ENCODE peak calls at places on chromosomes 11 and 22, in six cellular contexts. One of them, this sample, is unnamed.
A peak's percentile ranks its signal among the peaks of the same experiment; 100 is the strongest.

GRCh38 chr11:76761959-76762358 is 21.2 kb upstream of the TSKU start:
- DNase-seq in LHCN-M2: no peak
- DNase-seq in stimulated activated CD8-positive, alpha-beta memory T cell treated with anti-CD3 and anti-CD28 coated beads, Interleukin-2, amount 100 ng/mL, for 48 hours: no peak
- DNase-seq in iris pigment epithelial cell: no peak
- DNase-seq in NCI-H774: no peak
- DNase-seq in CD8-positive, alpha-beta T cell: no peak
- DNase-seq in this sample: no peak

GRCh38 chr22:43098356-43098755 is 9.2 kb upstream of the TTLL1 start:
- DNase-seq in LHCN-M2: no peak
- DNase-seq in stimulated activated CD8-positive, alpha-beta memory T cell treated with anti-CD3 and anti-CD28 coated beads, Interleukin-2, amount 100 ng/mL, for 48 hours: no peak
- DNase-seq in iris pigment epithelial cell: no peak
- DNase-seq in NCI-H774: no peak
- DNase-seq in CD8-positive, alpha-beta T cell: no peak
- DNase-seq in this sample: no peak

GRCh38 chr11:35013514-35014191 is 97.2 kb downstream of the PDHX start:
- DNase-seq in LHCN-M2: peak; percentile 64
- DNase-seq in stimulated activated CD8-positive, alpha-beta memory T cell treated with anti-CD3 and anti-CD28 coated beads, Interleukin-2, amount 100 ng/mL, for 48 hours: no peak
- DNase-seq in iris pigment epithelial cell: no peak
- DNase-seq in NCI-H774: no peak
- DNase-seq in CD8-positive, alpha-beta T cell: no peak
- DNase-seq in this sample: no peak

GRCh38 chr22:50695421-50696250 is 23.0 kb downstream of the SHANK3 start:
- DNase-seq in LHCN-M2: no peak
- DNase-seq in stimulated activated CD8-positive, alpha-beta memory T cell treated with anti-CD3 and anti-CD28 coated beads, Interleukin-2, amount 100 ng/mL, for 48 hours: no peak
- DNase-seq in iris pigment epithelial cell: no peak
- DNase-seq in NCI-H774: no peak
- DNase-seq in CD8-positive, alpha-beta T cell: no peak
- DNase-seq in this sample: no peak

GRCh38 chr22:46935506-46936377 is 173.3 kb downstream of the TBC1D22A start:
- DNase-seq in LHCN-M2: peak; percentile 15
- DNase-seq in stimulated activated CD8-positive, alpha-beta memory T cell treated with anti-CD3 and anti-CD28 coated beads, Interleukin-2, amount 100 ng/mL, for 48 hours: no peak
- DNase-seq in iris pigment epithelial cell: no peak
- DNase-seq in NCI-H774: no peak
- DNase-seq in CD8-positive, alpha-beta T cell: no peak
- DNase-seq in this sample: peak; percentile 2

GRCh38 chr11:93642416-93642815 is 19.1 kb upstream of the CEP295 start:
- DNase-seq in LHCN-M2: no peak
- DNase-seq in stimulated activated CD8-positive, alpha-beta memory T cell treated with anti-CD3 and anti-CD28 coated beads, Interleukin-2, amount 100 ng/mL, for 48 hours: no peak
- DNase-seq in iris pigment epithelial cell: no peak
- DNase-seq in NCI-H774: no peak
- DNase-seq in CD8-positive, alpha-beta T cell: no peak
- DNase-seq in this sample: no peak

GRCh38 chr22:48882636-48883200 is 945.0 kb downstream of the BRD1 start:
- DNase-seq in LHCN-M2: no peak
- DNase-seq in stimulated activated CD8-positive, alpha-beta memory T cell treated with anti-CD3 and anti-CD28 coated beads, Interleukin-2, amount 100 ng/mL, for 48 hours: no peak
- DNase-seq in iris pigment epithelial cell: no peak
- DNase-seq in NCI-H774: no peak
- DNase-seq in CD8-positive, alpha-beta T cell: no peak
- DNase-seq in this sample: no peak

GRCh38 chr11:135027461-135027860 is 615.4 kb upstream of the B3GAT1 start:
- DNase-seq in LHCN-M2: peak; percentile 8
- DNase-seq in stimulated activated CD8-positive, alpha-beta memory T cell treated with anti-CD3 and anti-CD28 coated beads, Interleukin-2, amount 100 ng/mL, for 48 hours: no peak
- DNase-seq in iris pigment epithelial cell: peak; percentile 42
- DNase-seq in NCI-H774: no peak
- DNase-seq in CD8-positive, alpha-beta T cell: no peak
- DNase-seq in this sample: no peak

GRCh38 chr22:48677621-48678020 is 1150.1 kb downstream of the BRD1 start:
- DNase-seq in LHCN-M2: no peak
- DNase-seq in stimulated activated CD8-positive, alpha-beta memory T cell treated with anti-CD3 and anti-CD28 coated beads, Interleukin-2, amount 100 ng/mL, for 48 hours: no peak
- DNase-seq in iris pigment epithelial cell: no peak
- DNase-seq in NCI-H774: no peak
- DNase-seq in CD8-positive, alpha-beta T cell: no peak
- DNase-seq in this sample: no peak

GRCh38 chr11:102111011-102111786 is 952 bp downstream of the YAP1 start:
- DNase-seq in LHCN-M2: peak; percentile 80
- DNase-seq in stimulated activated CD8-positive, alpha-beta memory T cell treated with anti-CD3 and anti-CD28 coated beads, Interleukin-2, amount 100 ng/mL, for 48 hours: no peak
- DNase-seq in iris pigment epithelial cell: peak; percentile 84
- DNase-seq in NCI-H774: no peak
- DNase-seq in CD8-positive, alpha-beta T cell: peak; percentile 0
- DNase-seq in this sample: no peak

GRCh38 chr22:49957826-49958461 is 2.6 kb upstream of the PIM3 start:
- DNase-seq in LHCN-M2: no peak
- DNase-seq in stimulated activated CD8-positive, alpha-beta memory T cell treated with anti-CD3 and anti-CD28 coated beads, Interleukin-2, amount 100 ng/mL, for 48 hours: no peak
- DNase-seq in iris pigment epithelial cell: no peak
- DNase-seq in NCI-H774: no peak
- DNase-seq in CD8-positive, alpha-beta T cell: no peak
- DNase-seq in this sample: no peak

GRCh38 chr22:24444729-24445466 is 17.5 kb downstream of the ADORA2A start:
- DNase-seq in LHCN-M2: no peak
- DNase-seq in stimulated activated CD8-positive, alpha-beta memory T cell treated with anti-CD3 and anti-CD28 coated beads, Interleukin-2, amount 100 ng/mL, for 48 hours: no peak
- DNase-seq in iris pigment epithelial cell: no peak
- DNase-seq in NCI-H774: no peak
- DNase-seq in CD8-positive, alpha-beta T cell: no peak
- DNase-seq in this sample: peak; percentile 85

GRCh38 chr22:47292546-47293320 is 530.3 kb downstream of the TBC1D22A start:
- DNase-seq in LHCN-M2: peak; percentile 94
- DNase-seq in stimulated activated CD8-positive, alpha-beta memory T cell treated with anti-CD3 and anti-CD28 coated beads, Interleukin-2, amount 100 ng/mL, for 48 hours: no peak
- DNase-seq in iris pigment epithelial cell: peak; percentile 45
- DNase-seq in NCI-H774: no peak
- DNase-seq in CD8-positive, alpha-beta T cell: no peak
- DNase-seq in this sample: no peak

GRCh38 chr11:119701591-119702260 is 27.3 kb downstream of the NECTIN1 start:
- DNase-seq in LHCN-M2: no peak
- DNase-seq in stimulated activated CD8-positive, alpha-beta memory T cell treated with anti-CD3 and anti-CD28 coated beads, Interleukin-2, amount 100 ng/mL, for 48 hours: no peak
- DNase-seq in iris pigment epithelial cell: no peak
- DNase-seq in NCI-H774: no peak
- DNase-seq in CD8-positive, alpha-beta T cell: no peak
- DNase-seq in this sample: peak; percentile 70

GRCh38 chr11:95371147-95371546 is 140.1 kb upstream of the SESN3 start:
- DNase-seq in LHCN-M2: no peak
- DNase-seq in stimulated activated CD8-positive, alpha-beta memory T cell treated with anti-CD3 and anti-CD28 coated beads, Interleukin-2, amount 100 ng/mL, for 48 hours: no peak
- DNase-seq in iris pigment epithelial cell: no peak
- DNase-seq in NCI-H774: no peak
- DNase-seq in CD8-positive, alpha-beta T cell: no peak
- DNase-seq in this sample: no peak

GRCh38 chr11:94131363-94132115 is 2.9 kb downstream of the PANX1 start:
- DNase-seq in LHCN-M2: no peak
- DNase-seq in stimulated activated CD8-positive, alpha-beta memory T cell treated with anti-CD3 and anti-CD28 coated beads, Interleukin-2, amount 100 ng/mL, for 48 hours: no peak
- DNase-seq in iris pigment epithelial cell: peak; percentile 67
- DNase-seq in NCI-H774: no peak
- DNase-seq in CD8-positive, alpha-beta T cell: no peak
- DNase-seq in this sample: no peak

GRCh38 chr11:107957109-107957588 is 28.9 kb downstream of the RAB39A start:
- DNase-seq in LHCN-M2: peak; percentile 23
- DNase-seq in stimulated activated CD8-positive, alpha-beta memory T cell treated with anti-CD3 and anti-CD28 coated beads, Interleukin-2, amount 100 ng/mL, for 48 hours: no peak
- DNase-seq in iris pigment epithelial cell: peak; percentile 4
- DNase-seq in NCI-H774: no peak
- DNase-seq in CD8-positive, alpha-beta T cell: no peak
- DNase-seq in this sample: peak; percentile 39

GRCh38 chr11:81644239-81644840 is 1089.3 kb downstream of the FAM181B start:
- DNase-seq in LHCN-M2: no peak
- DNase-seq in stimulated activated CD8-positive, alpha-beta memory T cell treated with anti-CD3 and anti-CD28 coated beads, Interleukin-2, amount 100 ng/mL, for 48 hours: no peak
- DNase-seq in iris pigment epithelial cell: peak; percentile 26
- DNase-seq in NCI-H774: peak; percentile 60
- DNase-seq in CD8-positive, alpha-beta T cell: no peak
- DNase-seq in this sample: peak; percentile 81

GRCh38 chr11:67288452-67289225 is 464 bp upstream of the ANKRD13D start:
- DNase-seq in LHCN-M2: peak; percentile 85
- DNase-seq in stimulated activated CD8-positive, alpha-beta memory T cell treated with anti-CD3 and anti-CD28 coated beads, Interleukin-2, amount 100 ng/mL, for 48 hours: peak; percentile 89
- DNase-seq in iris pigment epithelial cell: peak; percentile 94
- DNase-seq in NCI-H774: peak; percentile 83
- DNase-seq in CD8-positive, alpha-beta T cell: peak; percentile 89
- DNase-seq in this sample: peak; percentile 86

GRCh38 chr22:39135092-39135896 is 17.2 kb downstream of the CBX7 start:
- DNase-seq in LHCN-M2: peak; percentile 5
- DNase-seq in stimulated activated CD8-positive, alpha-beta memory T cell treated with anti-CD3 and anti-CD28 coated beads, Interleukin-2, amount 100 ng/mL, for 48 hours: peak; percentile 46
- DNase-seq in iris pigment epithelial cell: peak; percentile 20
- DNase-seq in NCI-H774: no peak
- DNase-seq in CD8-positive, alpha-beta T cell: no peak
- DNase-seq in this sample: peak; percentile 58

GRCh38 chr22:42969348-42969975 is 45.5 kb downstream of the PACSIN2 start:
- DNase-seq in LHCN-M2: peak; percentile 20
- DNase-seq in stimulated activated CD8-positive, alpha-beta memory T cell treated with anti-CD3 and anti-CD28 coated beads, Interleukin-2, amount 100 ng/mL, for 48 hours: no peak
- DNase-seq in iris pigment epithelial cell: peak; percentile 85
- DNase-seq in NCI-H774: no peak
- DNase-seq in CD8-positive, alpha-beta T cell: no peak
- DNase-seq in this sample: no peak

GRCh38 chr11:13561860-13562259 is 66.1 kb upstream of the PTH start:
- DNase-seq in LHCN-M2: no peak
- DNase-seq in stimulated activated CD8-positive, alpha-beta memory T cell treated with anti-CD3 and anti-CD28 coated beads, Interleukin-2, amount 100 ng/mL, for 48 hours: no peak
- DNase-seq in iris pigment epithelial cell: no peak
- DNase-seq in NCI-H774: no peak
- DNase-seq in CD8-positive, alpha-beta T cell: no peak
- DNase-seq in this sample: no peak

GRCh38 chr11:47004595-47005033 is 68.1 kb downstream of the CSTPP1 start:
- DNase-seq in LHCN-M2: peak; percentile 88
- DNase-seq in stimulated activated CD8-positive, alpha-beta memory T cell treated with anti-CD3 and anti-CD28 coated beads, Interleukin-2, amount 100 ng/mL, for 48 hours: no peak
- DNase-seq in iris pigment epithelial cell: peak; percentile 99
- DNase-seq in NCI-H774: peak; percentile 53
- DNase-seq in CD8-positive, alpha-beta T cell: no peak
- DNase-seq in this sample: peak; percentile 59

GRCh38 chr11:130727715-130728114 is 188.6 kb downstream of the SNX19 start:
- DNase-seq in LHCN-M2: no peak
- DNase-seq in stimulated activated CD8-positive, alpha-beta memory T cell treated with anti-CD3 and anti-CD28 coated beads, Interleukin-2, amount 100 ng/mL, for 48 hours: no peak
- DNase-seq in iris pigment epithelial cell: no peak
- DNase-seq in NCI-H774: no peak
- DNase-seq in CD8-positive, alpha-beta T cell: no peak
- DNase-seq in this sample: no peak

GRCh38 chr11:124069429-124070401 is 28.6 kb upstream of the OR10G7 start:
- DNase-seq in LHCN-M2: peak; percentile 54
- DNase-seq in stimulated activated CD8-positive, alpha-beta memory T cell treated with anti-CD3 and anti-CD28 coated beads, Interleukin-2, amount 100 ng/mL, for 48 hours: peak; percentile 29
- DNase-seq in iris pigment epithelial cell: peak; percentile 76
- DNase-seq in NCI-H774: peak; percentile 60
- DNase-seq in CD8-positive, alpha-beta T cell: no peak
- DNase-seq in this sample: peak; percentile 97

GRCh38 chr22:25748140-25748539 is 6.2 kb downstream of the MYO18B start:
- DNase-seq in LHCN-M2: no peak
- DNase-seq in stimulated activated CD8-positive, alpha-beta memory T cell treated with anti-CD3 and anti-CD28 coated beads, Interleukin-2, amount 100 ng/mL, for 48 hours: no peak
- DNase-seq in iris pigment epithelial cell: no peak
- DNase-seq in NCI-H774: no peak
- DNase-seq in CD8-positive, alpha-beta T cell: no peak
- DNase-seq in this sample: no peak

GRCh38 chr11:12393691-12394090 is 16.3 kb downstream of the PARVA start:
- DNase-seq in LHCN-M2: no peak
- DNase-seq in stimulated activated CD8-positive, alpha-beta memory T cell treated with anti-CD3 and anti-CD28 coated beads, Interleukin-2, amount 100 ng/mL, for 48 hours: no peak
- DNase-seq in iris pigment epithelial cell: peak; percentile 14
- DNase-seq in NCI-H774: no peak
- DNase-seq in CD8-positive, alpha-beta T cell: no peak
- DNase-seq in this sample: no peak

GRCh38 chr22:19962246-19962908 is 20.8 kb upstream of the TXNRD2 start:
- DNase-seq in LHCN-M2: peak; percentile 81
- DNase-seq in stimulated activated CD8-positive, alpha-beta memory T cell treated with anti-CD3 and anti-CD28 coated beads, Interleukin-2, amount 100 ng/mL, for 48 hours: peak; percentile 68
- DNase-seq in iris pigment epithelial cell: peak; percentile 77
- DNase-seq in NCI-H774: peak; percentile 69
- DNase-seq in CD8-positive, alpha-beta T cell: no peak
- DNase-seq in this sample: peak; percentile 88

GRCh38 chr11:112320668-112321067 is 60.0 kb upstream of the PLET1 start:
- DNase-seq in LHCN-M2: peak; percentile 88
- DNase-seq in stimulated activated CD8-positive, alpha-beta memory T cell treated with anti-CD3 and anti-CD28 coated beads, Interleukin-2, amount 100 ng/mL, for 48 hours: no peak
- DNase-seq in iris pigment epithelial cell: peak; percentile 93
- DNase-seq in NCI-H774: no peak
- DNase-seq in CD8-positive, alpha-beta T cell: no peak
- DNase-seq in this sample: peak; percentile 9

GRCh38 chr22:37607912-37608476 is 640 bp upstream of the GGA1 start:
- DNase-seq in LHCN-M2: no peak
- DNase-seq in stimulated activated CD8-positive, alpha-beta memory T cell treated with anti-CD3 and anti-CD28 coated beads, Interleukin-2, amount 100 ng/mL, for 48 hours: no peak
- DNase-seq in iris pigment epithelial cell: no peak
- DNase-seq in NCI-H774: no peak
- DNase-seq in CD8-positive, alpha-beta T cell: no peak
- DNase-seq in this sample: no peak

GRCh38 chr22:40499187-40499753 is 128.9 kb downstream of the SGSM3 start:
- DNase-seq in LHCN-M2: peak; percentile 94
- DNase-seq in stimulated activated CD8-positive, alpha-beta memory T cell treated with anti-CD3 and anti-CD28 coated beads, Interleukin-2, amount 100 ng/mL, for 48 hours: no peak
- DNase-seq in iris pigment epithelial cell: peak; percentile 98
- DNase-seq in NCI-H774: no peak
- DNase-seq in CD8-positive, alpha-beta T cell: no peak
- DNase-seq in this sample: no peak

GRCh38 chr11:64582885-64583284 is 8.1 kb upstream of the SLC22A12 start:
- DNase-seq in LHCN-M2: no peak
- DNase-seq in stimulated activated CD8-positive, alpha-beta memory T cell treated with anti-CD3 and anti-CD28 coated beads, Interleukin-2, amount 100 ng/mL, for 48 hours: no peak
- DNase-seq in iris pigment epithelial cell: no peak
- DNase-seq in NCI-H774: no peak
- DNase-seq in CD8-positive, alpha-beta T cell: no peak
- DNase-seq in this sample: no peak

GRCh38 chr11:7657306-7658025 is 15.8 kb downstream of the CYB5R2 start:
- DNase-seq in LHCN-M2: peak; percentile 37
- DNase-seq in stimulated activated CD8-positive, alpha-beta memory T cell treated with anti-CD3 and anti-CD28 coated beads, Interleukin-2, amount 100 ng/mL, for 48 hours: no peak
- DNase-seq in iris pigment epithelial cell: peak; percentile 77
- DNase-seq in NCI-H774: peak; percentile 43
- DNase-seq in CD8-positive, alpha-beta T cell: no peak
- DNase-seq in this sample: peak; percentile 76

This sample was measured in NCI-H82.